ENCODE peak calls at places on chromosomes 12 and 14, in ten cellular contexts. B is adrenal gland; H is CD8-positive, alpha-beta T cell; X is HepG2; G is pancreas; S is cardiac muscle cell; E is K562; J is thoracic aorta; K is fibroblast of lung; Y is HCT116. V is an unnamed sample.

GRCh38 chr12:110704750-110705149 is 15.8 kb upstream of the HVCN1 start:
- DNase-seq in B (no peak), H (no peak), X (peak), G (no peak), S (no peak), E (no peak), J (no peak), K (no peak), Y (peak), V (no peak)

GRCh38 chr14:92991536-92991935 is 68.6 kb downstream of the CHGA start:
- DNase-seq in B (no peak), H (no peak), X (no peak), G (no peak), S (no peak), E (no peak), J (no peak), K (no peak), Y (no peak), V (no peak)

GRCh38 chr14:74647061-74647833 is 35.2 kb upstream of the LTBP2 start:
- DNase-seq in B (no peak), H (no peak), X (no peak), G (no peak), S (no peak), E (no peak), J (no peak), K (no peak), Y (no peak), V (no peak)

GRCh38 chr12:121182222-121182896 is 27.6 kb upstream of the P2RX4 start:
- DNase-seq in B (no peak), H (no peak), X (no peak), G (no peak), S (no peak), E (no peak), J (no peak), K (no peak), Y (no peak), V (no peak)

GRCh38 chr14:40218282-40218941 is 786.2 kb upstream of the FBXO33 start:
- DNase-seq in B (no peak), H (no peak), X (no peak), G (no peak), S (no peak), E (no peak), J (no peak), K (no peak), Y (no peak), V (no peak)

GRCh38 chr14:73368621-73369020 is 89.7 kb downstream of the NUMB start:
- DNase-seq in B (no peak), H (no peak), X (no peak), G (no peak), S (no peak), E (no peak), J (no peak), K (no peak), Y (no peak), V (no peak)

GRCh38 chr14:61569783-61570182 is 125.5 kb upstream of the HIF1A start:
- DNase-seq in B (peak), H (peak), X (peak), G (no peak), S (no peak), E (no peak), J (no peak), K (peak), Y (no peak), V (no peak)

GRCh38 chr14:83706555-83706954 is 1823.4 kb upstream of the FLRT2 start:
- DNase-seq in B (no peak), H (no peak), X (no peak), G (no peak), S (no peak), E (no peak), J (no peak), K (no peak), Y (no peak), V (peak)

GRCh38 chr14:73644531-73645247 is at the start of gene DNAL1:
- DNase-seq in B (peak), H (peak), X (peak), G (peak), S (peak), E (peak), J (peak), K (peak), Y (peak), V (peak)

GRCh38 chr14:96177766-96178377 is 26.8 kb upstream of the BDKRB2 start:
- DNase-seq in B (no peak), H (no peak), X (no peak), G (no peak), S (peak), E (no peak), J (no peak), K (no peak), Y (no peak), V (no peak)

GRCh38 chr12:22380029-22380428 is 45.5 kb upstream of the ST8SIA1 start:
- DNase-seq in B (no peak), H (no peak), X (no peak), G (no peak), S (no peak), E (peak), J (no peak), K (peak), Y (no peak), V (no peak)

GRCh38 chr14:64515053-64515452 is 10.5 kb downstream of the ZBTB1 start:
- DNase-seq in B (no peak), H (no peak), X (no peak), G (no peak), S (no peak), E (no peak), J (no peak), K (no peak), Y (no peak), V (no peak)

GRCh38 chr12:59383426-59383822 is 212.4 kb upstream of the SLC16A7 start:
- DNase-seq in B (no peak), H (no peak), X (no peak), G (no peak), S (no peak), E (no peak), J (no peak), K (peak), Y (no peak), V (peak)

GRCh38 chr14:35944847-35945246 is 118.7 kb downstream of the BRMS1L start:
- DNase-seq in B (no peak), H (no peak), X (peak), G (no peak), S (no peak), E (peak), J (no peak), K (no peak), Y (peak), V (peak)
- TF ChIP-seq CTCF in B (no peak), H (no peak), X (peak), G (no peak), S (no peak), E (no peak), J (no peak), K (no peak), Y (peak), V (peak)

GRCh38 chr14:79062226-79062625 is 892.1 kb downstream of the NRXN3 start:
- DNase-seq in B (no peak), H (no peak), X (no peak), G (no peak), S (no peak), E (no peak), J (no peak), K (no peak), Y (no peak), V (no peak)
- H3K27ac ChIP-seq in B (no peak), H (no peak), X (no peak), G (no peak), S (no peak), E (no peak), J (no peak), K (no peak), Y (no peak), V (no peak)

GRCh38 chr14:91899777-91900176 is 32.4 kb upstream of the TC2N start:
- DNase-seq in B (no peak), H (no peak), X (no peak), G (no peak), S (no peak), E (no peak), J (no peak), K (no peak), Y (no peak), V (no peak)

GRCh38 chr14:91898256-91898843 is 31.0 kb upstream of the TC2N start:
- DNase-seq in B (no peak), H (no peak), X (peak), G (no peak), S (no peak), E (no peak), J (no peak), K (no peak), Y (no peak), V (no peak)

GRCh38 chr14:91897121-91897701 is 29.9 kb upstream of the TC2N start:
- DNase-seq in B (no peak), H (no peak), X (no peak), G (peak), S (no peak), E (no peak), J (peak), K (peak), Y (no peak), V (peak)

GRCh38 chr14:91901449-91902250 is 34.3 kb upstream of the TC2N start:
- DNase-seq in B (no peak), H (no peak), X (no peak), G (no peak), S (no peak), E (no peak), J (no peak), K (peak), Y (no peak), V (no peak)

DNA sequence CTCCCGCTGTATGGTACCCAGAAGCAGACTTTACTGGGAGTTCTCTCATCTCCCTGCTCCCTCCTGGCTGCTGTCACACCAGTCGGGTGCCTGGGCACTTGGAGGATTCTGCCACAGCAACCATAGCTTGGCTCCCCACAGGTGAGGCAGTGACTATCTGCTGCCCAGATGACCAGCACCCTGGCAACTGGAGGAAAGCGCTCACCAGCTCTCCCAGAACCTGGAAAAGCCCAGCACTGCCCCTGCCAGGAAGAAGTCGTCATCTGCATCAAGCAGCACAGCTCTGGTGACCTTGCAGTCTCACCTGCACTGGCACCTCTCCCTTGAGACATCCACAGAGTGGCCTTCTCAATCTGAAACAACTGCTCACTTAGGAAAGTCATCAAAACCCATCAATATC is 31.9 kb upstream of the TC2N start:
- DNase-seq in B (no peak), H (no peak), X (no peak), G (peak), S (no peak), E (no peak), J (no peak), K (no peak), Y (no peak), V (no peak)
- TF ChIP-seq CTCF in B (no peak), H (no peak), X (peak), G (peak), S (no peak), E (peak), J (no peak), K (no peak), Y (peak), V (no peak)

GRCh38 chr12:119082496-119082895 is 96.2 kb upstream of the HSPB8 start:
- DNase-seq in B (no peak), H (no peak), X (no peak), G (no peak), S (peak), E (no peak), J (no peak), K (no peak), Y (no peak), V (no peak)
- H3K27ac ChIP-seq in B (no peak), H (no peak), X (no peak), G (no peak), S (peak), E (no peak), J (no peak), K (no peak), Y (no peak), V (no peak)

V was measured in A673.